ENCODE peak calls at places on chromosomes 1 and 21, in five cellular contexts. M is A549, O is OCI-LY7, P is kidney epithelial cell, N is cardiac fibroblast. D is an unnamed sample.
A peak's percentile ranks its signal among the peaks of the same experiment; 100 is the strongest.

GRCh38 chr1:147821883-147822282 is 61.5 kb upstream of the GJA5 start:
- DNase-seq in M (no peak), O (no peak), P (no peak), N (peak; percentile 82), D (no peak)

GRCh38 chr1:29315876-29316275 is 79.6 kb downstream of the PTPRU start:
- DNase-seq in M (no peak), O (no peak), P (no peak), N (no peak), D (no peak)

GRCh38 chr1:91829293-91830153 is 56.4 kb downstream of the TGFBR3 start:
- DNase-seq in M (no peak), O (no peak), P (no peak), N (no peak), D (no peak)

GRCh38 chr21:38912789-38913119 is 107.0 kb downstream of the ETS2 start:
- DNase-seq in M (no peak), O (no peak), P (no peak), N (no peak), D (no peak)

GRCh38 chr1:156233421-156234127 is 8.4 kb upstream of the BGLAP start:
- DNase-seq in M (no peak), O (no peak), P (no peak), N (peak; percentile 85), D (no peak)

GRCh38 chr1:149849947-149850360 is 49.4 kb upstream of the BOLA1 start:
- DNase-seq in M (no peak), O (peak; percentile 59), P (no peak), N (peak; percentile 33), D (peak; percentile 34)

GRCh38 chr1:234486858-234487830 is 8.2 kb upstream of the TARBP1 start:
- DNase-seq in M (peak; percentile 59), O (peak; percentile 77), P (no peak), N (peak; percentile 85), D (peak; percentile 44)

GRCh38 chr1:11692899-11693590 is 1.5 kb downstream of the DRAXIN start:
- DNase-seq in M (peak; percentile 28), O (no peak), P (peak; percentile 61), N (peak; percentile 86), D (no peak)

GRCh38 chr1:206498685-206499084 is 8.6 kb upstream of the RASSF5 start:
- DNase-seq in M (no peak), O (no peak), P (no peak), N (no peak), D (no peak)

GRCh38 chr1:152112101-152112884 is 3.0 kb downstream of the TCHH start:
- DNase-seq in M (no peak), O (no peak), P (no peak), N (peak; percentile 16), D (peak; percentile 18)

GRCh38 chr1:103198076-103198475 is 89.8 kb upstream of the COL11A1 start:
- DNase-seq in M (no peak), O (no peak), P (no peak), N (no peak), D (no peak)

GRCh38 chr1:156342556-156342955 is 4.2 kb downstream of the TSACC start:
- DNase-seq in M (no peak), O (no peak), P (no peak), N (peak; percentile 12), D (no peak)

GRCh38 chr1:228668553-228669400 is 66.5 kb upstream of the RHOU start:
- DNase-seq in M (no peak), O (no peak), P (no peak), N (peak; percentile 34), D (no peak)

GRCh38 chr1:113456967-113457366 is 66.7 kb downstream of the MAGI3 start:
- DNase-seq in M (peak; percentile 80), O (no peak), P (peak; percentile 87), N (peak; percentile 97), D (no peak)

GRCh38 chr1:30977105-30977504 is 68.5 kb upstream of the SDC3 start:
- DNase-seq in M (peak; percentile 4), O (no peak), P (no peak), N (peak; percentile 41), D (no peak)

GRCh38 chr1:193031431-193031830 is 27.7 kb downstream of the UCHL5 start:
- DNase-seq in M (no peak), O (peak; percentile 14), P (no peak), N (peak; percentile 40), D (no peak)

GRCh38 chr1:236868625-236869467 is 73.8 kb downstream of the MTR start:
- DNase-seq in M (peak; percentile 40), O (peak; percentile 62), P (peak; percentile 23), N (peak; percentile 76), D (peak; percentile 80)

GRCh38 chr1:165234149-165234548 is 122.4 kb downstream of the LMX1A start:
- DNase-seq in M (no peak), O (no peak), P (no peak), N (no peak), D (no peak)

GRCh38 chr1:84869750-84870149 is 23.3 kb downstream of the LPAR3 start:
- DNase-seq in M (no peak), O (no peak), P (no peak), N (peak; percentile 52), D (no peak)

GRCh38 chr1:30990594-30990993 is 74.9 kb downstream of the PUM1 start:
- DNase-seq in M (no peak), O (no peak), P (no peak), N (peak; percentile 52), D (no peak)

GRCh38 chr1:224300346-224300745 is 29.6 kb downstream of the NVL start:
- DNase-seq in M (peak; percentile 43), O (no peak), P (peak; percentile 68), N (peak; percentile 86), D (no peak)

GRCh38 chr1:246040200-246040890 is 466.7 kb downstream of the SMYD3 start:
- DNase-seq in M (no peak), O (no peak), P (no peak), N (no peak), D (no peak)

GRCh38 chr1:7780976-7781375 is 3.1 kb upstream of the PER3 start:
- DNase-seq in M (no peak), O (no peak), P (no peak), N (no peak), D (no peak)

GRCh38 chr1:4825841-4826450 is 171.5 kb downstream of the AJAP1 start:
- DNase-seq in M (peak; percentile 10), O (peak; percentile 72), P (no peak), N (no peak), D (peak; percentile 43)

GRCh38 chr1:186059311-186059710 is 315.7 kb downstream of the TPR start:
- DNase-seq in M (no peak), O (no peak), P (peak; percentile 77), N (peak; percentile 50), D (no peak)

GRCh38 chr1:212852105-212852688 is 4.7 kb upstream of the SPATA45 start:
- DNase-seq in M (no peak), O (no peak), P (no peak), N (no peak), D (no peak)

GRCh38 chr1:163361123-163361934 is 39.6 kb downstream of the NUF2 start:
- DNase-seq in M (peak; percentile 5), O (peak; percentile 34), P (no peak), N (peak; percentile 36), D (peak; percentile 20)

GRCh38 chr1:153506831-153507413 is 28.9 kb downstream of the S100A6 start:
- DNase-seq in M (peak; percentile 55), O (no peak), P (no peak), N (peak; percentile 94), D (no peak)

GRCh38 chr1:187477103-187477502 is 648.4 kb downstream of the PLA2G4A start:
- DNase-seq in M (no peak), O (no peak), P (no peak), N (peak; percentile 17), D (no peak)

GRCh38 chr1:239560921-239561320 is 174.6 kb downstream of the CHRM3 start:
- DNase-seq in M (no peak), O (no peak), P (no peak), N (no peak), D (no peak)

GRCh38 chr1:216221260-216221700 is 202.0 kb downstream of the USH2A start:
- DNase-seq in M (peak; percentile 31), O (peak; percentile 57), P (peak; percentile 42), N (peak; percentile 78), D (peak; percentile 71)

GRCh38 chr1:93722081-93723031 is 40.7 kb upstream of the BCAR3 start:
- DNase-seq in M (no peak), O (no peak), P (no peak), N (peak; percentile 60), D (no peak)

GRCh38 chr1:172004671-172005070 is 163.4 kb downstream of the DNM3 start:
- DNase-seq in M (no peak), O (no peak), P (no peak), N (no peak), D (no peak)
- H3K4me3 ChIP-seq in M (no peak overlapping the region), O (no peak overlapping the region), P (no peak overlapping the region), N (no peak overlapping the region), D (no peak overlapping the region)

GRCh38 chr1:100134872-100135271 is 1.9 kb downstream of the TRMT13 start:
- DNase-seq in M (no peak), O (peak; percentile 60), P (no peak), N (peak; percentile 18), D (peak; percentile 9)
- TF ChIP-seq CTCF in M (no peak), O (peak; percentile 73), P (no peak), N (no peak), D (peak; percentile 11)

DNA sequence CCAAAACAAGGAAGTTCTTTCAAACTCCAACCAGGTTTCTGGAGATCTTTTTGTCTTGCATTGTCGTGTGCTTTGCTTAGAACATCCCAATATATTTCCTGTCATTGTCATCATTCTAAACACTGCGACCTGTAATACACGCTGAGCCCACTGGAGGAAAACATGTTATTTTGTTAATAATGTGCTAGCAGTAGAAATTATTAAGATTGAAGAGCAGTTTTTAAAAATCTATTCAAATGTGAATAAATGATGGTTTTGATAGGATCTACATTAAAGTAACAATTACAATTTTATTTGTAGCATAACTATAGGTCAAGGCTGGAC is 268.5 kb downstream of the PTPRC start:
- DNase-seq in M (no peak), O (no peak), P (no peak), N (no peak), D (no peak)
- H3K4me3 ChIP-seq in M (no peak overlapping the region), O (no peak overlapping the region), P (no peak overlapping the region), N (no peak overlapping the region), D (no peak overlapping the region)

GRCh38 chr1:58515794-58516401 is 30.6 kb downstream of the OMA1 start:
- DNase-seq in M (peak; percentile 14), O (peak; percentile 78), P (peak; percentile 35), N (peak; percentile 90), D (peak; percentile 76)
- TF ChIP-seq CTCF in M (peak; percentile 63), O (peak; percentile 91), P (peak; percentile 60), N (peak; percentile 55), D (peak; percentile 51)

GRCh38 chr1:23625929-23626535 is 65.6 kb upstream of the RPL11 start:
- DNase-seq in M (no peak), O (no peak), P (no peak), N (no peak), D (no peak)

GRCh38 chr1:23628951-23629387 is 62.6 kb upstream of the RPL11 start:
- DNase-seq in M (no peak), O (peak; percentile 78), P (no peak), N (no peak), D (peak; percentile 59)

GRCh38 chr1:23624440-23624839 is 65.1 kb upstream of the ID3 start:
- DNase-seq in M (no peak), O (no peak), P (no peak), N (no peak), D (peak; percentile 44)

GRCh38 chr1:23625459-23625858 is 66.1 kb upstream of the RPL11 start:
- DNase-seq in M (no peak), O (no peak), P (no peak), N (no peak), D (peak; percentile 31)

GRCh38 chr1:23627065-23627464 is 64.5 kb upstream of the RPL11 start:
- DNase-seq in M (no peak), O (peak; percentile 87), P (no peak), N (no peak), D (peak; percentile 70)
- H3K4me3 ChIP-seq in M (no peak overlapping the region), O (peak overlapping the region; percentile 70), P (no peak overlapping the region), N (no peak overlapping the region), D (no peak overlapping the region)

D was measured in GM12865.